ENCODE peak calls at places on chromosome 2, in six cellular contexts. C, K, U, L, T and B are unnamed samples.

GRCh38 chr2:150994041-150994440 is 267.6 kb downstream of the RBM43 start:
- DNase-seq in C (no peak), K (no peak), U (no peak), L (no peak), T (peak), B (no peak)

GRCh38 chr2:235591921-235592320 is 98.1 kb downstream of the AGAP1 start:
- DNase-seq in C (no peak), K (peak), U (no peak), L (no peak), T (peak), B (peak)

GRCh38 chr2:16275718-16276117 is 335.4 kb downstream of the MYCN start:
- DNase-seq in C (no peak), K (no peak), U (no peak), L (no peak), T (no peak), B (no peak)

GRCh38 chr2:39455826-39456225 is 18.7 kb upstream of the MAP4K3 start:
- DNase-seq in C (no peak), K (peak), U (no peak), L (no peak), T (peak), B (peak)

GRCh38 chr2:39513641-39514094 is 76.6 kb upstream of the MAP4K3 start:
- DNase-seq in C (peak), K (peak), U (peak), L (peak), T (peak), B (peak)

GRCh38 chr2:11753886-11754704 is 7.7 kb downstream of the LPIN1 start:
- DNase-seq in C (peak), K (peak), U (no peak), L (peak), T (peak), B (peak)

GRCh38 chr2:15177103-15177502 is 384.0 kb downstream of the NBAS start:
- DNase-seq in C (peak), K (peak), U (no peak), L (no peak), T (peak), B (peak)

GRCh38 chr2:31031132-31031706 is 107.0 kb downstream of the GALNT14 start:
- DNase-seq in C (no peak), K (no peak), U (no peak), L (no peak), T (no peak), B (no peak)

GRCh38 chr2:43948370-43948769 is 47.4 kb downstream of the LRPPRC start:
- DNase-seq in C (no peak), K (no peak), U (no peak), L (no peak), T (peak), B (peak)

GRCh38 chr2:109722026-109722425 is 72.1 kb upstream of the RGPD5 start:
- DNase-seq in C (no peak), K (no peak), U (no peak), L (peak), T (no peak), B (no peak)

GRCh38 chr2:109417701-109418335 is 195.9 kb downstream of the SEPTIN10 start:
- DNase-seq in C (no peak), K (no peak), U (peak), L (no peak), T (no peak), B (no peak)

GRCh38 chr2:11405599-11406491 is 60.1 kb downstream of the E2F6 start:
- DNase-seq in C (no peak), K (no peak), U (no peak), L (no peak), T (no peak), B (no peak)

GRCh38 chr2:91477731-91478672 is 2786.5 kb downstream of the RPIA start:
- DNase-seq in C (no peak), K (peak), U (no peak), L (peak), T (peak), B (peak)

GRCh38 chr2:79125721-79125985 is 5.4 kb downstream of the REG1A start:
- DNase-seq in C (no peak), K (no peak), U (no peak), L (no peak), T (no peak), B (no peak)

GRCh38 chr2:218024336-218024735 is 21.5 kb upstream of the TNS1 start:
- DNase-seq in C (no peak), K (no peak), U (peak), L (no peak), T (no peak), B (no peak)

GRCh38 chr2:61460168-61460567 is 10.7 kb downstream of the USP34 start:
- DNase-seq in C (no peak), K (peak), U (no peak), L (no peak), T (peak), B (peak)

GRCh38 chr2:134592380-134592779 is 126.4 kb downstream of the TMEM163 start:
- DNase-seq in C (no peak), K (no peak), U (no peak), L (no peak), T (no peak), B (no peak)

GRCh38 chr2:180707867-180708205 is 272.6 kb upstream of the UBE2E3 start:
- DNase-seq in C (no peak), K (peak), U (peak), L (no peak), T (peak), B (peak)